ENCODE peak calls at places on chromosomes 7 and 10, in eight cellular contexts. Z is fibroblast of mammary gland; X is bronchial epithelial cell; P is CD8-positive, alpha-beta T cell; C is stomach; S is suprapubic skin; R is fibroblast of the aortic adventitia; W is PC-3. H is an unnamed sample.

GRCh38 chr7:6248581-6248980 is 23.8 kb downstream of the CYTH3 start:
- DNase-seq in Z (peak), X (peak), P (no peak), C (no peak), S (no peak), R (peak), W (peak), H (peak)

GRCh38 chr10:48503293-48503911 is 101.5 kb downstream of the ARHGAP22 start:
- DNase-seq in Z (no peak), X (no peak), P (peak), C (peak), S (peak), R (no peak), W (no peak), H (no peak)

GRCh38 chr7:142808802-142809583 is 38.2 kb downstream of the PRSS2 start:
- DNase-seq in Z (no peak), X (peak), P (peak), C (peak), S (no peak), R (no peak), W (peak), H (no peak)

GRCh38 chr10:62046522-62047239 is 145.2 kb downstream of the ARID5B start:
- DNase-seq in Z (peak), X (peak), P (no peak), C (no peak), S (no peak), R (peak), W (peak), H (peak)

GRCh38 chr10:31961675-31962074 is 33.0 kb upstream of the ARHGAP12 start:
- DNase-seq in Z (peak), X (peak), P (no peak), C (no peak), S (no peak), R (peak), W (peak), H (peak)

GRCh38 chr10:77784856-77785255 is 141.7 kb downstream of the DLG5 start:
- DNase-seq in Z (peak), X (no peak), P (no peak), C (no peak), S (no peak), R (peak), W (no peak), H (no peak)

GRCh38 chr10:15352818-15353217 is 18.3 kb downstream of the FAM171A1 start:
- DNase-seq in Z (no peak), X (no peak), P (no peak), C (no peak), S (no peak), R (no peak), W (no peak), H (no peak)

GRCh38 chr10:19964625-19965024 is 148.4 kb downstream of the PLXDC2 start:
- DNase-seq in Z (no peak), X (no peak), P (no peak), C (no peak), S (no peak), R (no peak), W (no peak), H (no peak)

GRCh38 chr10:28523725-28524252 is 9.1 kb upstream of the WAC start:
- DNase-seq in Z (no peak), X (no peak), P (no peak), C (no peak), S (no peak), R (no peak), W (no peak), H (no peak)

GRCh38 chr10:5465976-5466450 is 33.4 kb downstream of the CALML5 start:
- DNase-seq in Z (no peak), X (no peak), P (no peak), C (no peak), S (no peak), R (no peak), W (no peak), H (no peak)

GRCh38 chr7:5702876-5703571 is 78.4 kb downstream of the RNF216 start:
- DNase-seq in Z (peak), X (peak), P (no peak), C (no peak), S (no peak), R (no peak), W (peak), H (peak)

GRCh38 chr7:108299251-108300014 is 156.8 kb downstream of the NRCAM start:
- DNase-seq in Z (no peak), X (peak), P (no peak), C (no peak), S (no peak), R (peak), W (peak), H (no peak)

GRCh38 chr10:51367120-51367519 is 292.8 kb downstream of the PRKG1 start:
- DNase-seq in Z (no peak), X (no peak), P (no peak), C (no peak), S (no peak), R (peak), W (no peak), H (no peak)

GRCh38 chr7:135441791-135442190 is 68.1 kb downstream of the CNOT4 start:
- DNase-seq in Z (peak), X (peak), P (no peak), C (no peak), S (no peak), R (peak), W (peak), H (peak)

GRCh38 chr10:22280078-22280477 is 36.1 kb upstream of the COMMD3 start:
- DNase-seq in Z (no peak), X (no peak), P (no peak), C (no peak), S (no peak), R (no peak), W (no peak), H (no peak)

GRCh38 chr10:102502337-102503151 is at the start of gene ACTR1A:
- DNase-seq in Z (peak), X (peak), P (peak), C (peak), S (peak), R (peak), W (peak), H (peak)

GRCh38 chr7:151139791-151140190 is 27.7 kb downstream of the GBX1 start:
- DNase-seq in Z (no peak), X (no peak), P (no peak), C (peak), S (peak), R (no peak), W (no peak), H (no peak)

GRCh38 chr7:65968256-65969185 is 13.5 kb downstream of the GUSB start:
- DNase-seq in Z (no peak), X (no peak), P (no peak), C (no peak), S (no peak), R (no peak), W (no peak), H (no peak)

GRCh38 chr7:73437699-73438416 is 4.3 kb downstream of the FZD9 start:
- DNase-seq in Z (no peak), X (no peak), P (no peak), C (no peak), S (no peak), R (no peak), W (no peak), H (no peak)

GRCh38 chr7:80218723-80219122 is 84.1 kb downstream of the GNAI1 start:
- DNase-seq in Z (peak), X (peak), P (no peak), C (no peak), S (no peak), R (peak), W (peak), H (peak)

GRCh38 chr7:49187543-49188268 is 263.4 kb downstream of the CDC14C start:
- DNase-seq in Z (no peak), X (peak), P (no peak), C (no peak), S (no peak), R (no peak), W (peak), H (peak)

GRCh38 chr7:101859411-101860106 is 42.1 kb downstream of the CUX1 start:
- DNase-seq in Z (peak), X (no peak), P (no peak), C (no peak), S (no peak), R (peak), W (no peak), H (no peak)

GRCh38 chr7:138015096-138015495 is 13.2 kb upstream of the CREB3L2 start:
- DNase-seq in Z (no peak), X (no peak), P (no peak), C (no peak), S (no peak), R (no peak), W (no peak), H (no peak)

GRCh38 chr7:158001621-158002320 is 585.9 kb downstream of the PTPRN2 start:
- DNase-seq in Z (no peak), X (peak), P (no peak), C (no peak), S (no peak), R (no peak), W (peak), H (peak)

GRCh38 chr7:117312593-117312992 is 10.3 kb downstream of the WNT2 start:
- DNase-seq in Z (no peak), X (no peak), P (no peak), C (no peak), S (no peak), R (peak), W (no peak), H (no peak)

GRCh38 chr10:126119591-126119990 is 223.2 kb downstream of the FANK1 start:
- DNase-seq in Z (peak), X (peak), P (no peak), C (no peak), S (no peak), R (no peak), W (peak), H (peak)

GRCh38 chr10:70601775-70602174 is 766 bp downstream of the PRF1 start:
- DNase-seq in Z (no peak), X (no peak), P (no peak), C (no peak), S (no peak), R (no peak), W (no peak), H (no peak)

GRCh38 chr7:38839846-38840245 is 69.1 kb downstream of the VPS41 start:
- DNase-seq in Z (no peak), X (no peak), P (no peak), C (no peak), S (no peak), R (no peak), W (no peak), H (no peak)

GRCh38 chr10:32990811-32991210 is 32.8 kb upstream of the ITGB1 start:
- DNase-seq in Z (no peak), X (no peak), P (no peak), C (no peak), S (no peak), R (no peak), W (no peak), H (no peak)

GRCh38 chr7:79461660-79462059 is 8.2 kb upstream of the MAGI2 start:
- DNase-seq in Z (peak), X (peak), P (no peak), C (no peak), S (no peak), R (peak), W (peak), H (peak)

GRCh38 chr7:66627876-66628360 is 763 bp upstream of the KCTD7 start:
- DNase-seq in Z (no peak), X (no peak), P (no peak), C (no peak), S (peak), R (peak), W (no peak), H (no peak)

GRCh38 chr7:157013101-157013500 is 2.6 kb upstream of the MNX1 start:
- DNase-seq in Z (no peak), X (no peak), P (no peak), C (no peak), S (no peak), R (no peak), W (no peak), H (no peak)

GRCh38 chr10:80477813-80478212 is 23.7 kb downstream of the TSPAN14 start:
- DNase-seq in Z (peak), X (peak), P (no peak), C (no peak), S (no peak), R (peak), W (no peak), H (peak)

GRCh38 chr7:65983965-65984654 is 2.1 kb upstream of the GUSB start:
- DNase-seq in Z (no peak), X (peak), P (no peak), C (no peak), S (peak), R (no peak), W (peak), H (peak)

GRCh38 chr7:117564627-117565026 is 84.8 kb downstream of the CFTR start:
- DNase-seq in Z (no peak), X (no peak), P (no peak), C (no peak), S (no peak), R (no peak), W (no peak), H (no peak)

GRCh38 chr10:118590334-118590733 is 5.1 kb downstream of the PRLHR start:
- DNase-seq in Z (peak), X (peak), P (no peak), C (peak), S (no peak), R (no peak), W (peak), H (peak)

GRCh38 chr10:125868372-125868975 is 12.6 kb downstream of the DHX32 start:
- DNase-seq in Z (peak), X (peak), P (no peak), C (no peak), S (no peak), R (peak), W (peak), H (peak)

GRCh38 chr7:130037703-130038102 is 13.5 kb downstream of the ZC3HC1 start:
- DNase-seq in Z (peak), X (peak), P (no peak), C (no peak), S (no peak), R (peak), W (peak), H (peak)

GRCh38 chr7:149866139-149866785 is 7.5 kb upstream of the ATP6V0E2 start:
- DNase-seq in Z (no peak), X (no peak), P (no peak), C (no peak), S (no peak), R (no peak), W (no peak), H (no peak)
- H3K4me3 ChIP-seq in Z (no peak), X (no peak), P (peak), C (no peak), S (no peak), R (no peak), W (no peak), H (no peak)

GRCh38 chr10:55180357-55180756 is 379.3 kb upstream of the PCDH15 start:
- DNase-seq in Z (no peak), X (no peak), P (no peak), C (no peak), S (no peak), R (no peak), W (no peak), H (no peak)

GRCh38 chr10:55169509-55169908 is 368.5 kb upstream of the PCDH15 start:
- DNase-seq in Z (no peak), X (no peak), P (no peak), C (no peak), S (no peak), R (no peak), W (no peak), H (no peak)

DNA sequence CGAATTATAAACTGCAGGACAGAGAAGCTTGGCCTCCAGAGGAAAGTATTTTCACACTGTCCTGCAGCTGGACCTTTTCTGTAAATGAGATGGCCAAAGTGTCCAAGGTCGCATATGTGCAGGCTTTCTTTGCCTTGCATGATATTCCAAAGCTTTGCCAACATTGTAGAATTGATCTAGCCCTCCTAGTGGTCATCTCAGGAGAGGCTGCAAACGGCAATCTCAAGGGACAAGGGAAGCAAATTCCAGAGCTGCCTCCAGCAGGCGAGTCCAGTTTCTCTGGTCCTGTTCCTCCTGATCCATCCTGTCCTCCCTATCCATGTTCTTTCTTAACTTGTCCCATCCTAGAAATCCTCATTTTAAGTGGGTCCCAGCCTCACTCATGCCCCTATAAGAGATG is 373.4 kb upstream of the PCDH15 start:
- DNase-seq in Z (no peak), X (no peak), P (no peak), C (no peak), S (no peak), R (no peak), W (peak), H (no peak)
- TF ChIP-seq CTCF in Z (no peak), X (no peak), P (no peak), C (no peak), S (no peak), R (no peak), W (peak), H (peak)

GRCh38 chr7:99929730-99930053 is 272 bp upstream of the GJC3 start:
- DNase-seq in Z (no peak), X (no peak), P (no peak), C (no peak), S (no peak), R (no peak), W (no peak), H (no peak)
- H3K4me3 ChIP-seq in Z (no peak), X (no peak), P (no peak), C (no peak), S (peak), R (peak), W (peak), H (no peak)

GRCh38 chr10:121392657-121393056 is 205.6 kb downstream of the FGFR2 start:
- DNase-seq in Z (no peak), X (no peak), P (no peak), C (no peak), S (no peak), R (no peak), W (no peak), H (no peak)
- TF ChIP-seq CTCF in Z (no peak), X (no peak), P (no peak), C (no peak), S (no peak), R (no peak), W (no peak), H (peak)

GRCh38 chr10:89352802-89353201 is 25.0 kb downstream of the IFIT3 start:
- DNase-seq in Z (no peak), X (no peak), P (no peak), C (no peak), S (no peak), R (no peak), W (no peak), H (no peak)
- H3K4me3 ChIP-seq in Z (no peak), X (no peak), P (no peak), C (no peak), S (no peak), R (no peak), W (no peak), H (no peak)

DNA sequence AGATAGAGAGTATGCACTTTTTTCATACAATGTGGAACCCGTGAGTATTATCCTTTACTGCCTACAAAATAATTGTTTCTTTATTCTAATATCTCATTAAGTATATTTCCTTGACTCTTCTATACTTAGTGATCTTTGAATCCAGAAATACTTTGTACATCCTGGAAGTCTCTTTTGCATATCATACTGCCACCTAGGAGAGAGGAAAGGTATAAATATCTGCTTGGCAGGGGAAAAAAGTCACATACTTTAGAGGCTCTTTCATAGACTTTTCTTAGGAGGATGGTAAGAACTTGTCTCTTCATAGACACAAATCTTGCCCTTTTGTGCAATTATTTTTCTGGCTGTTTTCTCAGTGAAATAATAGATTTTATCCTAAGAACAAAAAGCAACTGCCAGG is 436.0 kb downstream of the PAXIP1 start:
- DNase-seq in Z (no peak), X (no peak), P (no peak), C (no peak), S (no peak), R (no peak), W (no peak), H (no peak)
- TF ChIP-seq CTCF in Z (no peak), X (no peak), P (no peak), C (no peak), S (no peak), R (no peak), W (peak), H (no peak)